ENCODE peak calls at places on chromosome 21, in five cellular contexts. V is GM23338, G is AG04450, H is A549, I is HL-60. D is an unnamed sample.

GRCh38 chr21:34580181-34580700 is 34.7 kb downstream of the RCAN1 start:
- DNase-seq in V (no peak), G (no peak), H (no peak), I (no peak), D (peak)

GRCh38 chr21:15060776-15061175 is 4.0 kb downstream of the NRIP1 start:
- DNase-seq in V (no peak), G (no peak), H (no peak), I (no peak), D (peak)

GRCh38 chr21:35303085-35303484 is 254.0 kb upstream of the RUNX1 start:
- DNase-seq in V (no peak), G (peak), H (no peak), I (no peak), D (peak)

GRCh38 chr21:16522512-16522911 is 792.7 kb downstream of the USP25 start:
- DNase-seq in V (no peak), G (peak), H (no peak), I (no peak), D (peak)

GRCh38 chr21:25568230-25568629 is 39.1 kb downstream of the MRPL39 start:
- DNase-seq in V (peak), G (peak), H (no peak), I (no peak), D (no peak)

GRCh38 chr21:35540950-35541632 is 492.0 kb upstream of the RUNX1 start:
- DNase-seq in V (no peak), G (no peak), H (no peak), I (no peak), D (no peak)

GRCh38 chr21:22743085-22743484 is 1744.9 kb downstream of the NCAM2 start:
- DNase-seq in V (no peak), G (no peak), H (no peak), I (no peak), D (no peak)

GRCh38 chr21:26425576-26425975 is 147.5 kb downstream of the CYYR1 start:
- DNase-seq in V (no peak), G (no peak), H (no peak), I (no peak), D (no peak)

GRCh38 chr21:14949603-14950002 is 115.2 kb downstream of the NRIP1 start:
- DNase-seq in V (no peak), G (no peak), H (no peak), I (no peak), D (no peak)

GRCh38 chr21:43361127-43361492 is 65.8 kb downstream of the SIK1 start:
- DNase-seq in V (no peak), G (no peak), H (no peak), I (no peak), D (no peak)

GRCh38 chr21:26836546-26836945 is 8.7 kb downstream of the ADAMTS1 start:
- DNase-seq in V (no peak), G (no peak), H (no peak), I (no peak), D (no peak)

GRCh38 chr21:36718951-36719501 is 20.1 kb downstream of the SIM2 start:
- DNase-seq in V (no peak), G (no peak), H (no peak), I (no peak), D (no peak)

GRCh38 chr21:40445349-40445921 is 401.5 kb downstream of the DSCAM start:
- DNase-seq in V (no peak), G (no peak), H (no peak), I (no peak), D (no peak)

GRCh38 chr21:19853709-19854575 is 1144.3 kb upstream of the NCAM2 start:
- DNase-seq in V (peak), G (no peak), H (no peak), I (no peak), D (no peak)

GRCh38 chr21:23452384-23453083 is 2154.7 kb downstream of the MRPL39 start:
- DNase-seq in V (peak), G (no peak), H (no peak), I (no peak), D (no peak)

GRCh38 chr21:20388400-20388799 is 609.8 kb upstream of the NCAM2 start:
- DNase-seq in V (peak), G (no peak), H (no peak), I (no peak), D (no peak)

GRCh38 chr21:26982767-26983166 is 15.9 kb upstream of the ADAMTS5 start:
- DNase-seq in V (peak), G (no peak), H (no peak), I (no peak), D (no peak)

GRCh38 chr21:14630556-14631069 is 84.5 kb upstream of the SAMSN1 start:
- DNase-seq in V (no peak), G (no peak), H (no peak), I (no peak), D (no peak)

GRCh38 chr21:34526618-34527290 is 14.7 kb upstream of the KCNE1 start:
- DNase-seq in V (peak), G (peak), H (peak), I (peak), D (peak)

GRCh38 chr21:16179732-16180131 is 449.9 kb downstream of the USP25 start:
- DNase-seq in V (no peak), G (no peak), H (no peak), I (no peak), D (no peak)

GRCh38 chr21:34835526-34835925 is 166.7 kb downstream of the CLIC6 start:
- DNase-seq in V (peak), G (no peak), H (no peak), I (peak), D (no peak)

GRCh38 chr21:27764056-27764455 is 797.2 kb upstream of the ADAMTS5 start:
- DNase-seq in V (no peak), G (no peak), H (no peak), I (no peak), D (no peak)

GRCh38 chr21:36860736-36861594 is 105.5 kb downstream of the HLCS start:
- DNase-seq in V (no peak), G (peak), H (no peak), I (no peak), D (peak)

GRCh38 chr21:35189077-35189863 is 140.2 kb upstream of the RUNX1 start:
- DNase-seq in V (no peak), G (peak), H (no peak), I (no peak), D (peak)

GRCh38 chr21:40936771-40937261 is 89.9 kb upstream of the DSCAM start:
- DNase-seq in V (no peak), G (no peak), H (no peak), I (no peak), D (no peak)

GRCh38 chr21:20882462-20883415 is 115.5 kb upstream of the NCAM2 start:
- DNase-seq in V (peak), G (no peak), H (no peak), I (no peak), D (no peak)

GRCh38 chr21:15688016-15688415 is 41.8 kb upstream of the USP25 start:
- DNase-seq in V (no peak), G (no peak), H (no peak), I (no peak), D (no peak)

GRCh38 chr21:36134820-36135390 is at the start of gene CBR3:
- DNase-seq in V (peak), G (no peak), H (peak), I (no peak), D (peak)

GRCh38 chr21:27534211-27534610 is 567.3 kb upstream of the ADAMTS5 start:
- DNase-seq in V (no peak), G (no peak), H (no peak), I (no peak), D (no peak)

GRCh38 chr21:35614412-35614901 is 445.9 kb downstream of the SETD4 start:
- DNase-seq in V (no peak), G (no peak), H (no peak), I (no peak), D (peak)

GRCh38 chr21:44658913-44659595 is 1.3 kb downstream of the KRTAP12-3 start:
- DNase-seq in V (no peak), G (no peak), H (no peak), I (no peak), D (no peak)
- H3K27ac ChIP-seq in V (no peak), G (no peak), H (no peak), I (no peak), D (no peak)

GRCh38 chr21:46352913-46353312 is 29.0 kb downstream of the PCNT start:
- DNase-seq in V (no peak), G (no peak), H (no peak), I (no peak), D (no peak)

GRCh38 chr21:46350981-46351380 is 27.0 kb downstream of the PCNT start:
- DNase-seq in V (no peak), G (no peak), H (no peak), I (no peak), D (no peak)

GRCh38 chr21:46351476-46352155 is 27.7 kb downstream of the PCNT start:
- DNase-seq in V (no peak), G (no peak), H (no peak), I (no peak), D (no peak)

GRCh38 chr21:46350571-46350970 is 26.6 kb downstream of the PCNT start:
- DNase-seq in V (no peak), G (no peak), H (no peak), I (no peak), D (no peak)

DNA sequence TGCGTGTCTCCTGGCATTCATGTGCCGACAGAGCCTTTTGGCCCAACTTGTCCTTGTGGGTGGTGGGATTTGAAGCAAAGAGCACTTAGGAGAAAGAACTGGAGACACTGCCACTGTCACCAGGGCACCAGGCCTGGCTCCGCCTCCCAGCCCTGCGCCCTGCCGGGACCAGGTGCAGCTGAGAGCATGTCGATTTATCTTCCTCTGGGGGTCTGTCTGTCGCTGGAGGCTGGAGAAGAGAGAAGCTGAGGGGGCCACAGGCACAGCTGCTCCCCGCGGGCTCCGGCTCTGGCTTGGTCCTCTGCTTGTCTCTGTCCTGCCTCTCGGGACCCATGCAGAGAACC is 28.2 kb downstream of the PCNT start:
- DNase-seq in V (no peak), G (no peak), H (no peak), I (no peak), D (no peak)
- H3K4me3 ChIP-seq in V (no peak), G (no peak), H (no peak), I (no peak), D (no peak)

GRCh38 chr21:39353295-39353694 is 4.4 kb upstream of the HMGN1 start:
- DNase-seq in V (no peak), G (no peak), H (no peak), I (no peak), D (no peak)
- H3K27ac ChIP-seq in V (no peak), G (no peak), H (no peak), I (no peak), D (no peak)

DNA sequence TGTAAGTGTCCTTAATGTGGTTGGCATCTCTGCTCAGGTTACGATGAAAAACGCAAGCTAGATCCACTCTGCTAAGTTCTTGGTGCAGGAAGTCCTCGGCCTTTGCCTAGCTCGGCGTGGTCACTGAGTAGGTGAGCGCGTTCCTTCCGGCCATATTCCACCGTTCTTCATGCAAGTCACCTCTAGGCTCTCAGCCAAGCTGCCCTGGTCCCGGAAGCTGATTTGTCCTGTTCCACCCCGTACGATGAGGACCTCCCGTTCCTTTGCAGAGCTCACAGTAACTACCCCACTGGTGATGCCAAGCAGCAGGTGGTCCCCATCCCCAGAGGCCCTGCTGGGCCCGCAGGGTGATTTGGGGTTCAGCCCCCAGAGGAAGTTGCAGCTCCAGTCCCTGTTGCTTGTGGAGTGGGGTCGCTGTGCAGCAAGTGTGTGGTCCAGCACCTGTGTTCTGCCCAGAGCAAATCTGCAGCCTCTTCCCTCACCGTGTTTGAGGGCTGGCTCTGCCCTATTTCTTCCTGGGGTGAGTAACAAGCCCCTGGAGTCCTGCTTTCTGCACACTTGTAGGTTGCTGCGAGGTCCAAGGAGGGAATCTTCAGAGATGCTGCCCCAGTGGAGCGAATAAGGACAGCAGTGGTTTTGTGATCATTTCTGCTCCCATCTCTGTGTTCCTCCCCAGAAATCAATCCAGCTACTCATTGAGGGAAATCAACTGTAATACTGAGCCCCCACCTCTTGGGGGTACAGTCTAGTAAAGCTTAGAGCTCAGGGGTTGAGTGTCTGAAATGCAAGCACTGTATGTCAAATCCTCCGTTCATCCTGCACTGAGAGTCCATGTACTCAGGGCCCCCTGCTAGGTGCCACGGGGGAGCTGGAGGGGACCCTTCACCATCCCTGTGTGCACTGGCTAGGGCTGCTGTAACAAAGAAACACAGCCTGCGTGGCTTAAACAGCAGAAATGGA is 2.3 kb downstream of the UMODL1 start:
- DNase-seq in V (no peak), G (no peak), H (no peak), I (no peak), D (no peak)
- H3K4me3 ChIP-seq in V (no peak), G (no peak), H (no peak), I (no peak), D (no peak)

GRCh38 chr21:28899744-28900143 is 92.9 kb downstream of the LTN1 start:
- DNase-seq in V (no peak), G (peak), H (no peak), I (no peak), D (no peak)
- H3K27ac ChIP-seq in V (no peak), G (no peak), H (no peak), I (no peak), D (no peak)

GRCh38 chr21:17866590-17866989 is 47.4 kb upstream of the C21orf91 start:
- DNase-seq in V (no peak), G (no peak), H (no peak), I (no peak), D (no peak)
- H3K4me3 ChIP-seq in V (no peak), G (no peak), H (no peak), I (no peak), D (no peak)

GRCh38 chr21:8989883-8990325 is 1531.5 kb upstream of the TPTE start:
- DNase-seq in V (peak), G (no peak), H (no peak), I (no peak), D (no peak)
- H3K27ac ChIP-seq in V (no peak), G (no peak), H (no peak), I (no peak), D (no peak)

GRCh38 chr21:37915516-37915915 is 741 bp downstream of the KCNJ6 start:
- DNase-seq in V (peak), G (no peak), H (no peak), I (no peak), D (no peak)
- H3K4me3 ChIP-seq in V (peak), G (peak), H (peak), I (no peak), D (peak)

DNA sequence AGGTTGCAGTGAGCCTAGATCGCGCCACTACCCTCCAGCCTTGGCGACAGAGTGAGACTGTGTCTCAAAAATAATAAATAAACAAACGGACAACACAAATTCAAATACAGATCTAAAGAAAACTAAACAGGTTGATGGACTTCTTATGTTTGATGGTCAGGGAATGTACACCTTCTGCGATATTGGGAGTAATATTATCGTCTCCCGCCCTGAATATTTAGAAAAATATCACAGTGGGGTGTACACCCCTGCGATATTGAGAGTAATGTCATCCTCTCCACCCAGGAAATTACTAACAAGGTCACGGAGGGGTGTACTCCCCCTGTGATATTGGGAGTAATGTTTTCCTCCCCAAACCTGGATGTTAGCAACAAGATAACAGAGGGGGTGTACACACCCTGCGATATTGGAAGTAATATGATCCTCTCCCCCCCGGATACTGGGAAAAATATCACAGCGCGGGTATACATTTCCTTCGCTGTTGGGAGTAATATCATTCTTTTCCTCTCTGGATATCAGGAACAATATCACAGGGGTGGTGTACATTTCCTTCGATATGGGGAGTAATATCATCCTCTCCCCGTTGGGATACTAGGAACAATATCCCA is 1.4 kb upstream of the CFAP298 start:
- DNase-seq in V (no peak), G (no peak), H (no peak), I (no peak), D (no peak)
- H3K27ac ChIP-seq in V (no peak), G (no peak), H (peak), I (peak), D (peak)

DNA sequence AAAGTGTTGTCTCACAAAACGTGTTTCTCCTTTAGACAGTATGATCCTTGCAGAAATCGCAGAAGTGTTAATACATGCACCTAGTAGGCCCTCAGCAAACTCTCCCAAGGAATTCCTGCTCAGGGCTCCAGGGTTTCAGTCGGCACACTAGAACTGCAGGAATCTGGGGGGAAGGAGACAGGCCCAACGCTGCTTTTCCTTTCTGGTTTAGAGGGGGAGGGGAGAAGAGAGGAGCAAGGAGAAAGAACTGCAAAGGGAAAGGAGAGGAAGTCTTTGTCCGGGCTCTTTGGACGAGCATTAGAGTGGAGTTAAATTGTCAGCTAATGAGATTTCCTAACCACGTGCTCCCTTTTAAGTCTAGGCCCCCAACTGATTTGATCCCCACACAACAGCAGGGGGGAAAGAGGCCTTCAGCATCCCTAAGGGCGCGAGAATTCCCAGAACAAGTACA is 103.7 kb upstream of the SOD1 start:
- DNase-seq in V (peak), G (no peak), H (no peak), I (no peak), D (no peak)
- H3K4me3 ChIP-seq in V (peak), G (no peak), H (no peak), I (no peak), D (no peak)

D was measured in SJSA1.